ENCODE peak calls at places on chromosomes 7 and 10, in four cellular contexts. G, P, F and W are unnamed samples. For H3K36me3, the result is how much of the 10 kb centered on the place peaks cover.

GRCh38 chr7:123747620-123748141 is 1.1 kb downstream of the WASL start:
- DNase-seq in G (peak), P (peak), F (no peak), W (peak)

GRCh38 chr10:10165415-10165814 is 852.3 kb upstream of the CELF2 start:
- DNase-seq in G (no peak), P (no peak), F (no peak), W (no peak)

GRCh38 chr10:9254353-9254752 is 1199.9 kb downstream of the GATA3 start:
- DNase-seq in G (no peak), P (no peak), F (no peak), W (no peak)

GRCh38 chr10:50572017-50572491 is 51.7 kb downstream of the SGMS1 start:
- DNase-seq in G (no peak), P (no peak), F (no peak), W (no peak)

GRCh38 chr7:30533886-30534285 is 29.3 kb upstream of the GGCT start:
- DNase-seq in G (no peak), P (no peak), F (no peak), W (no peak)

GRCh38 chr7:149872419-149873073 is 1.2 kb upstream of the ATP6V0E2 start:
- DNase-seq in G (peak), P (peak), F (no peak), W (peak)

GRCh38 chr7:135704074-135704473 is 23.9 kb downstream of the SLC13A4 start:
- DNase-seq in G (no peak), P (peak), F (no peak), W (no peak)

GRCh38 chr10:66586073-66586472 is 339.8 kb upstream of the LRRTM3 start:
- DNase-seq in G (no peak), P (peak), F (no peak), W (peak)

GRCh38 chr7:7257899-7258692 is 75.8 kb downstream of the C1GALT1 start:
- DNase-seq in G (no peak), P (no peak), F (no peak), W (peak)

GRCh38 chr10:37379991-37380390 is 254.6 kb downstream of the ANKRD30A start:
- DNase-seq in G (no peak), P (no peak), F (no peak), W (no peak)

GRCh38 chr7:150378115-150378852 is 846 bp upstream of the ZNF775 start:
- DNase-seq in G (peak), P (peak), F (peak), W (peak)

GRCh38 chr10:12041766-12042408 is 722 bp downstream of the UPF2 start:
- DNase-seq in G (peak), P (peak), F (peak), W (peak)

GRCh38 chr10:22849077-22849810 is 78.6 kb upstream of the ARMC3 start:
- DNase-seq in G (peak), P (no peak), F (peak), W (peak)

GRCh38 chr10:89852872-89853271 is 151.5 kb downstream of the KIF20B start:
- DNase-seq in G (no peak), P (no peak), F (no peak), W (no peak)

GRCh38 chr10:44569193-44570091 is 184.5 kb upstream of the CXCL12 start:
- DNase-seq in G (peak), P (peak), F (no peak), W (no peak)

GRCh38 chr10:97752956-97753355 is 16.0 kb downstream of the ZFYVE27 start:
- DNase-seq in G (no peak), P (no peak), F (no peak), W (no peak)

GRCh38 chr7:150942591-150943452 is 35.3 kb downstream of the KCNH2 start:
- DNase-seq in G (no peak), P (no peak), F (no peak), W (no peak)

GRCh38 chr7:155204744-155205367 is 92.8 kb upstream of the INSIG1 start:
- DNase-seq in G (no peak), P (no peak), F (no peak), W (no peak)

GRCh38 chr10:94288361-94289116 is 74.2 kb downstream of the NOC3L start:
- DNase-seq in G (no peak), P (peak), F (no peak), W (no peak)

DNA sequence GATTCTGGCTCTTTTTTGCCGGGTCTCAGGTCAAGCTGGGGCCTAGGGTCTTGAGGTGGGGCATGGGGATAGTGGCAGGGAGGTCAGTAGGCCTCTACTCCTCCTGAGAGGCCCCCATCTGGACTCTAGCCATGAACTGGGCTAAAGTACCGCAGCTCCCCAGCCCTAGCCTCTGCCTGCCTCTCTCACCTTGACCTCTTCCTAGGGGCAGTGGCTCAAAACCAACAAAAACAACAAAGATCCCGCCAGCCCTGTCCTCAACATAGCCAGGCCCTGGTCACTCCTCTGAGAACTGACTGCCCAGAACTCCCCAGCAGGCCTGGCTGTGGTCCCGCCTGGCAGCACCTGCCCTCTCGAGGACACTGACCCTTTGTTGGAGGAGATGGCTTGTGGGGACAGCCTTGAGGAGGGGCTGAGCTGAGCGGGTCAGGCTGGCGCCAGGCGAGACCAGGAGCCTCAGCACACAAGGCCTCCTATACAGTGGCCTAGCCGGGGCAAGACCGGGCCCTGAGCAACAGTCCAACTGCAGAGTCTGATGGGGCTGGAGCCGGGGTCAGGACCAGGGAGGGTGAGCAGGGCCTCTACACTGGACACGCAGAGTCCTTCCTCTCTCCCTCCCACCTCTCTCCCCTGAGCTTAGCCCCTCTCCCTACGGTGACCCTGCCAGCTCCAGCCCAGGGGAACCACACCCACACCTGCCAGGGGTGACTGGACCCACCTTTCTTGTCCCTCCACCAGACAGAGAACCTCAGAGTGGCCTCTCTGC is 11.6 kb upstream of the PPIF start:
- DNase-seq in G (peak), P (no peak), F (no peak), W (no peak)
- H3K27ac ChIP-seq in G (peak), P (no peak), F (no peak), W (no peak)

GRCh38 chr7:158766570-158767281 is 62.1 kb upstream of the NCAPG2 start:
- DNase-seq in G (no peak), P (no peak), F (no peak), W (peak)
- H3K36me3 ChIP-seq in G (under half), P (under half), F (half or more), W (under half)

GRCh38 chr7:130708766-130709165 is 22.4 kb upstream of the TSGA13 start:
- DNase-seq in G (no peak), P (no peak), F (no peak), W (no peak)
- H3K27ac ChIP-seq in G (no peak), P (no peak), F (no peak), W (no peak)

GRCh38 chr10:102027261-102027660 is 28.7 kb downstream of the ARMH3 start:
- DNase-seq in G (no peak), P (no peak), F (no peak), W (no peak)
- H3K36me3 ChIP-seq in G (under half), P (half or more), F (half or more), W (under half)

DNA sequence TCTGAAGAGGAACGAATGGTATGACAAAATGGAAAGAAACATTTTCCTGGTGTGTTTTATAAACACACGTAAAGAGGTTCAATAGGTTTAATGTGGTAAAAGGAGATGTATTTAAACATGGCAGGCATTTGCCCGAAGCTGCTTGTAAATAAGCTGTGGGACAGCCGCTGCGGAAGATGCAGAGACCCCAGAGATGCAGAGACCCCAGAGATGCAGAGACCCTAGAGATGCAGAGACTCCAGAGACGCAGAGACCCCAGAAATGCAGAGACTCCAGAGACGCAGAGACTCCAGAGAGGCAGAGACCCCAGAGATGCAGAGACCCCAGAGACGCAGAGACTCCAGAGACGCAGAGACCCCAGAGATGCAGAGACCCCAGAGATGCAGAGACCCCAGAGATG is 534.1 kb downstream of the PTPRN2 start:
- DNase-seq in G (no peak), P (no peak), F (no peak), W (no peak)
- H3K27ac ChIP-seq in G (no peak), P (no peak), F (no peak), W (no peak)

GRCh38 chr7:128071801-128072200 is 40.6 kb upstream of the LRRC4 start:
- DNase-seq in G (no peak), P (no peak), F (no peak), W (no peak)

GRCh38 chr7:128071376-128071775 is 40.1 kb upstream of the LRRC4 start:
- DNase-seq in G (no peak), P (no peak), F (no peak), W (no peak)

GRCh38 chr7:128067983-128068382 is 36.7 kb upstream of the LRRC4 start:
- DNase-seq in G (no peak), P (no peak), F (no peak), W (no peak)

GRCh38 chr7:128068785-128069184 is 37.5 kb upstream of the LRRC4 start:
- DNase-seq in G (no peak), P (no peak), F (no peak), W (no peak)

GRCh38 chr7:128069367-128070364 is 38.4 kb upstream of the LRRC4 start:
- DNase-seq in G (no peak), P (no peak), F (no peak), W (peak)
- H3K36me3 ChIP-seq in G (under half), P (under half), F (under half), W (under half)

DNA sequence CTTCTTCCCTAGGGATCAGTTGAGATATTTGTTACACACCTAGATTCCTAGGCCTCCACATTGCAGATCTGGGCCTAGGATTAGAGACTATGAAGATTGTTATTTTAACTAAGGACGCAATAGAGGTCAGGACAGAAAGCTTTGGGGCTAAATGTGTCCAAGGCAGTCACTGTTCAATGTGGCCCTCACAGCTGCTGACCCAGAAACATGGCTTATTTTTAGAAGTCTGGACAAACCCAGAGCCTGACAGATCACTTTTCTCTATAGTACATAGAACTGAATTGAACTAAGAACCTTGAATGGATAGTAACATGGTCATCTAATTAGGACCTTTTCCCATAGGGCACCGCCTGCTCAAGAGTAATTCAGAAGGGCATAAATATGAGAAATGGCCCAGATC is 146.6 kb upstream of the AUTS2 start:
- DNase-seq in G (no peak), P (no peak), F (no peak), W (no peak)
- H3K27ac ChIP-seq in G (no peak), P (no peak), F (no peak), W (no peak)